ENCODE peak calls at places on chromosome 17, in four cellular contexts. N is astrocyte of the spinal cord, R is GM12865, Z is fibroblast of pulmonary artery. U is an unnamed sample.

GRCh38 chr17:28029033-28029432 is 13.4 kb upstream of the NLK start:
- DNase-seq in N (no peak), R (no peak), Z (no peak), U (no peak)

GRCh38 chr17:80364091-80364691 is 50.8 kb upstream of the ENDOV start:
- DNase-seq in N (no peak), R (no peak), Z (no peak), U (no peak)

GRCh38 chr17:79997004-79997673 is 38.5 kb downstream of the TBC1D16 start:
- DNase-seq in N (no peak), R (peak), Z (no peak), U (peak)

GRCh38 chr17:55386931-55387330 is 34.7 kb downstream of the MMD start:
- DNase-seq in N (no peak), R (no peak), Z (no peak), U (no peak)

GRCh38 chr17:652310-652709 is 62.3 kb downstream of the VPS53 start:
- DNase-seq in N (peak), R (no peak), Z (peak), U (no peak)

GRCh38 chr17:15343749-15344148 is 2.4 kb upstream of the TEKT3 start:
- DNase-seq in N (no peak), R (no peak), Z (peak), U (no peak)

GRCh38 chr17:50134206-50135110 is 4.5 kb upstream of the SAMD14 start:
- DNase-seq in N (no peak), R (no peak), Z (no peak), U (no peak)

GRCh38 chr17:44219636-44220210 is at the start of gene UBTF:
- DNase-seq in N (peak), R (peak), Z (peak), U (peak)

GRCh38 chr17:29241015-29241963 is 5.4 kb upstream of the CRYBA1 start:
- DNase-seq in N (peak), R (peak), Z (peak), U (no peak)

GRCh38 chr17:77146882-77147281 is 6.1 kb downstream of the SEC14L1 start:
- DNase-seq in N (no peak), R (no peak), Z (no peak), U (no peak)

GRCh38 chr17:37637956-37638355 is 5.3 kb downstream of the DDX52 start:
- DNase-seq in N (no peak), R (no peak), Z (no peak), U (no peak)

GRCh38 chr17:52648995-52649394 is 490.5 kb upstream of the CA10 start:
- DNase-seq in N (no peak), R (no peak), Z (no peak), U (no peak)

GRCh38 chr17:40501499-40501911 is at the start of gene TNS4:
- DNase-seq in N (no peak), R (no peak), Z (no peak), U (no peak)

GRCh38 chr17:74457146-74457819 is 9.2 kb upstream of the CD300A start:
- DNase-seq in N (peak), R (peak), Z (peak), U (peak)

GRCh38 chr17:61660726-61661125 is 69.7 kb upstream of the NACA2 start:
- DNase-seq in N (no peak), R (no peak), Z (no peak), U (no peak)
- TF ChIP-seq CTCF in N (no peak), R (no peak), Z (no peak), U (no peak)

DNA sequence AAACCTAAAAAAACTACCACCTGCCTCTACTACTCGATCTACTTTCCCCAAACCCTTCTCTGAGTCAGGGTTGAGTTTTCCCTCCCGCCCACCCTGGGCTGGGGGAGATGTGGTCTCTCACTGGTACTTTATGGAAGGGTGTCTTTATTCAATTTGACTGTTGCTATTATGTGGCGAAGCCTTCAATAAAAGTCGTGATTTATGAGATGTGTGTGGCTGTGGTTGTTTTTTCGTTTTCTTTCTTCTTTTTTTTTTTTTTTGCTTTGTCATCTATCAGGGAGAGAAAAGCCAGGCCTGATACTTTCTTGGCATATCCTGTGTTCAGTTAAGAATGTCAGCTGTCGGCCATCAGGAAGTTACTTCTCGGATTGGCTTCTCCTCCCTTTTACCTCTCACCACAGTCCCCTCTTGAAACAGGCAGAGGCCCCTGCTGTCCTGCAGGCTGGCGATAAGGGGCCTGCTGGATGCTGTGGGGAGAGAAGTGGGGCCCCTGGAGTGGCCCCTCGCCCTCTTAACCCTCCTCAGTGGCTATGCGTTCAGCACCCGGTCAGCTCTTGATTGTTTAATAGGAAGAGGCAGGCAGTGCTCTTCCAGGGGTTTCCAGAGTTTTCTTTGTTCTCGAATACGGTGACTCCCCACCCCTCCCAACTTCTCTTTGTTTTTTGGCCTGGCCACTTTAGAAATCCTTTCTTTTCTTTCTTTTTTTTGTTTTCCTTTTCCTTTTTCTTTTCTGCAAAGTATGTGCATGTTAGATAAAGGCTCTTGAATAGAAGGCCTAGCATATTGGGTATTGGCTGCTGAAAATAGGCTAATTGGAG is 123.1 kb downstream of the MSI2 start:
- DNase-seq in N (peak), R (no peak), Z (peak), U (no peak)
- TF ChIP-seq CTCF in N (no peak), R (no peak), Z (no peak), U (no peak)

DNA sequence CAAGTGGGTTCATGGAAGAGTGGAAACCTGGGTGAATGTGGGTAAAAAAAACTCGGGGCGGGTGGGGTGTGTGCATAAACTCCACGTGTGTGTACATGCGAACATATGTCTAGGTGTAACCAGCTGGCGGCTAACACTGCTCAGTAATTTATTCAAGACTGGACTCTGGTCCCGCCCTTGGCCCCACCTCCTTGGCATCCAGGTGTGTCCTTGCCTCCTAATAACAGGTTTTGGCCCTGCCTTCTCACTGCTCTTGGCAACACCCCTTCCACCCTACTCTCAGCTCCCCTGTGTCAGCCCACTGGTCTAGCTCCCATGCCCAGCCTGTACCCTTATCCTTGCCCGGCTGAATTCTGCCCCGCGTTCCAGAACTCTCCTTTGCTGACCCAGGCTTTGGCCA is 8.3 kb downstream of the FLII start:
- DNase-seq in N (no peak), R (no peak), Z (no peak), U (no peak)
- TF ChIP-seq CTCF in N (no peak), R (no peak), Z (no peak), U (no peak)

DNA sequence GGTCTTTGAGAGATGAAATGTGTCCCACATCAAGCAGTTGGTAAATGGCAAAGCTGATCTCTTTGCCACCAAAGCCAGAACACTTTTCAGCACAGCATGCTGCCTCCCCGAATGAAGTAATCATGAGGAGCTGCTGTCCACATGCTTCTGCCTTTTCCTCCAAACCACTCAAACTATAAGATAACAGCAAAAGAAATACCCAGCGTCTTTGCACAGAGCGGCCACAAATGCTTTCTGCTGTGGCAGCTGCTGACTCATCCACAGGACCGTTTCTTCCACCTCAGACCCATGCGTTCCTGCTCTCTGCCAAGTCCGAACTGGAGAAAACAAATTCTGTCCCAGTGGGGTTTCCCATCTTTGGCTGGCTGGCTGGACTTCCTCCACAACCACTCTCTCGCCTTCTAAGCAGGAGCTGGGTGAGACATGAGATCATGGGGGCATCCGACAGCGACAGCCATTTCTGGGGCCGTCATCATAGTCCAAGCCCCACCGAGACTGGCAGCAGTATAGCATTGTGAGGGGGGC is 27.1 kb downstream of the TBC1D3B start:
- DNase-seq in N (peak), R (no peak), Z (peak), U (no peak)
- TF ChIP-seq CTCF in N (no peak), R (no peak), Z (no peak), U (peak)

DNA sequence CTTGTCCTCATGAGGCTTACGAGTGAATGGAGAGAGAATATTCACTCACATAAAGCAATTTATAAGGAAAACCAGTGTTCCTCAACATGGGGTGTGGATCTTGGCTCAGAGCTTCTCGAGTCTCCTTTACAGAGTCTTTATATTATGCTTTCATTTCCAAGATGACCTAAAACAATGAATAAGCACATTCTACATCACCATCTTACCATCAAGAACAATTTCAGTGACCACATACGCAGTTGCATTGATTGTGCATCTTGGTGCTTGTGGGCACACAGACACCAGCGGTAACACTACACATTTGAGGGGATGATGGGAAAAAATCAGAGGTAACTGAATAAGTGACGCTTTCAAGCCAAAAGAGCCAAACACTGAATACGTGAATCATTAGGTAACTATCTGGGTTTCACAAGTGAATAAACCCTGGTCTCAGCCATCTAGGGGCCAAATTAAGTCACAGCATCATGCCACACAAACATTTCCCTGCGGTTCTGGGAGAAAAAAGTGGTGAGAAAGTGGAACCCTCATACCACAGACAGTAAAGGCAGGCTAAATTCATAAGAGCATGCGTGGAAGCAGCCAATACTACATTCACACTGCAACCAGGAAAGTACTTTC is 9.4 kb downstream of the CWC25 start:
- DNase-seq in N (peak), R (peak), Z (peak), U (no peak)
- TF ChIP-seq CTCF in N (peak), R (peak), Z (peak), U (no peak)

GRCh38 chr17:66091440-66092080 is 100.4 kb downstream of the CEP112 start:
- DNase-seq in N (no peak), R (no peak), Z (no peak), U (no peak)
- TF ChIP-seq CTCF in N (no peak), R (no peak), Z (no peak), U (no peak)

GRCh38 chr17:71727292-71727691 is 393.5 kb upstream of the SOX9 start:
- DNase-seq in N (no peak), R (no peak), Z (no peak), U (no peak)
- TF ChIP-seq CTCF in N (no peak), R (no peak), Z (no peak), U (no peak)

U was measured in natural killer cell.